ENCODE peak calls at places on chromosomes 13 and 19, in eight cellular contexts. M, X, Y, K, R, D, Z and S are unnamed samples.

GRCh38 chr19:43525836-43526771 is 897 bp downstream of the ETHE1 start:
- DNase-seq in K (peak), R (no peak), D (peak), Z (no peak), Y (no peak), M (no peak), X (no peak), S (peak)

GRCh38 chr19:18975864-18976263 is 34.8 kb upstream of the HOMER3 start:
- DNase-seq in Y (no peak), Z (no peak), X (no peak), R (no peak), K (no peak), M (no peak), D (no peak), S (no peak)

GRCh38 chr19:10289167-10289835 is 451 bp upstream of the ICAM5 start:
- DNase-seq in X (no peak), R (no peak), D (peak), K (peak), Y (no peak), M (peak), Z (peak), S (no peak)

GRCh38 chr19:39934584-39935233 is at the start of gene FCGBP:
- DNase-seq in D (peak), R (no peak), M (no peak), K (no peak), Y (no peak), Z (no peak), X (no peak), S (no peak)

GRCh38 chr13:68439821-68440220 is 1209.7 kb upstream of the PCDH9 start:
- DNase-seq in M (peak), Z (no peak), X (peak), K (no peak), Y (no peak), D (no peak), R (no peak), S (no peak)

GRCh38 chr19:30651066-30651465 is 278.9 kb downstream of the ZNF536 start:
- DNase-seq in M (no peak), X (no peak), R (no peak), K (no peak), Z (no peak), D (no peak), Y (no peak), S (no peak)

GRCh38 chr19:38304866-38305429 is 897 bp downstream of the C19orf33 start:
- DNase-seq in D (peak), Y (peak), Z (no peak), R (no peak), X (peak), K (peak), M (no peak), S (peak)

GRCh38 chr13:60701919-60702318 is 304.9 kb downstream of the TDRD3 start:
- DNase-seq in Y (no peak), X (no peak), R (no peak), Z (no peak), D (no peak), M (no peak), K (no peak), S (no peak)

GRCh38 chr19:35789978-35790944 is 14.9 kb downstream of the ARHGAP33 start:
- DNase-seq in Z (no peak), D (no peak), X (no peak), R (no peak), M (no peak), K (no peak), Y (no peak), S (no peak)

GRCh38 chr13:106917673-106918652 is 350.0 kb upstream of the ARGLU1 start:
- DNase-seq in Z (peak), X (no peak), M (peak), D (peak), R (peak), K (peak), Y (peak), S (peak)

GRCh38 chr13:46100191-46100877 is 4.5 kb downstream of the CPB2 start:
- DNase-seq in M (no peak), D (no peak), K (no peak), Y (no peak), Z (peak), R (no peak), X (no peak), S (no peak)

GRCh38 chr13:38530492-38530891 is 156.4 kb upstream of the FREM2 start:
- DNase-seq in D (no peak), X (no peak), Z (no peak), R (no peak), Y (no peak), K (peak), M (peak), S (no peak)

GRCh38 chr19:17847538-17848366 is at the start of gene JAK3:
- DNase-seq in D (peak), Y (no peak), M (peak), X (no peak), K (peak), Z (peak), R (no peak), S (peak)

GRCh38 chr13:81987677-81988357 is 1646.9 kb upstream of the SPRY2 start:
- DNase-seq in Z (no peak), D (no peak), K (no peak), R (no peak), M (no peak), Y (no peak), X (no peak), S (no peak)

GRCh38 chr13:94480672-94481145 is 1.2 kb upstream of the DCT start:
- DNase-seq in Y (no peak), Z (no peak), K (peak), D (no peak), M (peak), X (peak), R (no peak), S (no peak)

GRCh38 chr13:49814551-49815270 is 22.2 kb upstream of the KPNA3 start:
- DNase-seq in R (no peak), M (peak), Z (no peak), Y (no peak), K (no peak), D (no peak), X (no peak), S (no peak)

GRCh38 chr19:4910594-4911273 is 1.4 kb downstream of the UHRF1 start:
- DNase-seq in R (no peak), Z (peak), M (peak), D (peak), Y (no peak), K (no peak), X (no peak), S (no peak)

GRCh38 chr13:107271226-107271625 is 703.3 kb upstream of the ARGLU1 start:
- DNase-seq in K (no peak), M (peak), Y (no peak), X (peak), R (no peak), D (no peak), Z (no peak), S (no peak)

GRCh38 chr19:33878912-33879810 is 82.5 kb downstream of the KCTD15 start:
- DNase-seq in M (no peak), R (no peak), Z (no peak), D (no peak), K (no peak), X (no peak), Y (no peak), S (no peak)

GRCh38 chr19:35721374-35721773 is 3.6 kb downstream of the KMT2B start:
- DNase-seq in R (no peak), X (no peak), D (no peak), K (no peak), M (no peak), Z (no peak), Y (no peak), S (no peak)

GRCh38 chr13:113489549-113490495 is 689 bp downstream of the DCUN1D2 start:
- DNase-seq in R (no peak), X (no peak), M (peak), D (peak), K (peak), Z (peak), Y (peak), S (peak)

GRCh38 chr13:112965103-112965502 is 3.9 kb upstream of the MCF2L start:
- DNase-seq in X (no peak), R (no peak), Z (no peak), D (no peak), Y (no peak), M (no peak), K (no peak), S (no peak)

GRCh38 chr19:42352216-42352892 is 26.9 kb downstream of the MEGF8 start:
- DNase-seq in R (no peak), K (no peak), X (no peak), Y (no peak), Z (no peak), D (no peak), M (no peak), S (no peak)

GRCh38 chr19:54938906-54939305 is 8.4 kb downstream of the NLRP7 start:
- DNase-seq in R (no peak), X (no peak), D (peak), Y (no peak), K (no peak), M (no peak), Z (peak), S (no peak)

GRCh38 chr19:50817941-50818858 is 5.4 kb downstream of the KLK1 start:
- DNase-seq in Y (peak), R (no peak), M (no peak), X (no peak), D (peak), Z (peak), K (peak), S (peak)

GRCh38 chr19:48552406-48553322 is 692 bp downstream of the SULT2B1 start:
- DNase-seq in Z (no peak), X (no peak), K (no peak), M (no peak), Y (no peak), R (no peak), D (no peak), S (no peak)

GRCh38 chr13:113231306-113232207 is 22.1 kb downstream of the CUL4A start:
- DNase-seq in K (no peak), M (no peak), R (no peak), X (no peak), D (no peak), Z (no peak), Y (no peak), S (no peak)

GRCh38 chr13:110644892-110645521 is 29.7 kb downstream of the NAXD start:
- DNase-seq in X (peak), M (peak), D (peak), R (no peak), Y (no peak), K (peak), Z (peak), S (peak)

GRCh38 chr19:29887498-29887897 is 54.5 kb upstream of the URI1 start:
- DNase-seq in D (peak), M (no peak), Y (no peak), K (peak), R (no peak), X (no peak), Z (peak), S (peak)

GRCh38 chr19:33175156-33175782 is 18.9 kb upstream of the LRP3 start:
- DNase-seq in R (no peak), D (no peak), X (no peak), Y (no peak), M (no peak), K (no peak), Z (no peak), S (no peak)

DNA sequence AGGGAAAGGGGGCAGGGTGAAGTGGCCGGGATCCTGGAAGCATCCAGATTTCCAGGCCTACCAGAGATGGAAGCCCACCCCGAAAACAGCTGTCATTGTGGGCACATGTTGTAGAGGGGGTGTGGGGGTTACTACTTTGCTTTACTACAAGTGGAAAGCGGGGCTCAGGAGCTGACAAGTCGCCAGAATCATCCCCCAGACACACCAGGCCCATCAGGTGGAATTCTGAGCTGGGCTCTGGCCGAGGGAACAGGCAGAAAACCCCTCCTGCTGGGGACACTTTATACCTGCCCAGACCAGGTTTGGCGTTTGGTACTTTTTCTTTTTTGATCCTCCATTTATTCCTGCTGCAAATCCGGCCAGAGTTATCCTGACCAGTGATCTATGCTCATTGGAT is 3.8 kb downstream of the CDX2 start:
- DNase-seq in D (peak), R (no peak), X (no peak), K (no peak), M (no peak), Z (no peak), Y (no peak), S (no peak)
- TF ChIP-seq CTCF in D (no peak), R (no peak), X (no peak), K (no peak), M (no peak), Z (no peak), Y (no peak), S (no peak)

GRCh38 chr13:47794963-47795362 is 206.1 kb downstream of the SUCLA2 start:
- DNase-seq in K (no peak), M (peak), X (no peak), R (no peak), D (no peak), Z (peak), Y (peak), S (no peak)
- TF ChIP-seq CTCF in K (peak), M (peak), X (peak), R (no peak), D (peak), Z (peak), Y (no peak), S (peak)

DNA sequence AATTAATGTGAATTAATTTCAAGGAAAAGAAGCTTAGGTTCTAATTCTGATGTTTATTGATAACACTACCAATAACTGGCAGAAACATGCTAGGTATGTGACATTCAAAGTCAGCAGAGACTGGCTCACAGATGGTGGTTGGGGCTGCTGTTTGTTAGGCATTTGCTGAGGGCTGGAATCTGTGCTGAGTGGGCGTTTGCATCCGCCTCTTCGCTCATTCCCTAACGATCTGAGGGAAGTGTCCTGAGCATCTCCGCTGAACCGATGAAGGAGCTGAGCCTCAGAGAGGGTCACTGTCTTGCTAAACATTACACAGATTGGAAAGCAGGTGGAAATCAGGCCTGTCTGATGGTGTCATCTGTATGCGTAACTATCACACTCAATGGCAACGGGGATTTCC is 338.8 kb downstream of the TEX29 start:
- DNase-seq in Z (no peak), M (no peak), Y (no peak), K (no peak), X (no peak), R (no peak), D (no peak), S (no peak)
- TF ChIP-seq CTCF in Z (no peak), M (no peak), Y (no peak), K (no peak), X (no peak), R (no peak), D (no peak), S (no peak)

GRCh38 chr13:26721251-26721939 is 39.2 kb downstream of the GPR12 start:
- DNase-seq in K (no peak), D (peak), R (no peak), X (no peak), Y (no peak), M (no peak), Z (no peak), S (no peak)

GRCh38 chr13:26718872-26719271 is 41.7 kb downstream of the GPR12 start:
- DNase-seq in K (no peak), X (no peak), M (no peak), R (no peak), Y (no peak), D (no peak), Z (no peak), S (no peak)

GRCh38 chr13:26718146-26718545 is 42.4 kb downstream of the GPR12 start:
- DNase-seq in Y (no peak), D (no peak), M (no peak), Z (no peak), X (no peak), K (no peak), R (no peak), S (no peak)

GRCh38 chr13:26716984-26717383 is 43.6 kb downstream of the GPR12 start:
- DNase-seq in Z (no peak), X (no peak), K (no peak), M (no peak), R (no peak), D (no peak), Y (no peak), S (no peak)

DNA sequence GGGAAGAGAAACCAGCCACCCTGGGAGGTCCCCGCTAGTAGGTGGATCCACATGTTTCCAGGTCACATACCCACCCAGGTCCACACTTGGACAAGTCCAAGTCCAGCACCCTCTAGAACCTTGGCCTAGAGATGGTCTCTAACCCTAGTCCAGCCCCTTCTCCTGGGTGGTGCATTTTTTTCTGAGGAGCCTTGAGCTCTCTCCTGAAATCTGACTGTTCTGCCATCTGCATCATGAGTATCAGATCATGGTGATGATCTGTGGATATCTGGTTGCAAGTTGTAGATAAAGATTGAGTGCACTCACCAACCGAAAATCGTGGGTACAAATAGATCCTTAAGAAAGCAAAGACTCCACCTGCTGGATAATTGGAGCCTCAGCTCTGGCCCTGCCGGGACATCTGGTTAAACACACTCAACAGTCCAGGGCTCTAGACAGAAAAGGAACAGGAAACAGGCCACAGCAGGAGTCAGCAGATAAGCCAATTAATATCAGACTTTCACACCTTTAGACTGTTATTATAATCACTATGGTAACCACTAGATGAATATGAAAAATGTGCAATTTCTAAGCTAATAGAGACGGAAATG is 41.1 kb downstream of the GPR12 start:
- DNase-seq in M (no peak), X (no peak), K (no peak), R (no peak), D (no peak), Z (peak), Y (no peak), S (peak)
- TF ChIP-seq CTCF in M (no peak), X (no peak), K (peak), R (no peak), D (no peak), Z (peak), Y (no peak), S (no peak)

GRCh38 chr19:960601-960938 is 23.6 kb upstream of the WDR18 start:
- DNase-seq in Z (no peak), R (no peak), D (no peak), X (no peak), Y (no peak), M (no peak), K (peak), S (no peak)

GRCh38 chr19:962683-963385 is 21.3 kb upstream of the WDR18 start:
- DNase-seq in Y (no peak), K (no peak), D (no peak), M (no peak), X (no peak), Z (no peak), R (no peak), S (no peak)

GRCh38 chr19:961866-962620 is 22.1 kb upstream of the WDR18 start:
- DNase-seq in D (peak), X (no peak), M (peak), K (peak), Z (no peak), Y (no peak), R (no peak), S (no peak)

GRCh38 chr19:958967-959685 is 25.0 kb upstream of the WDR18 start:
- DNase-seq in M (peak), X (peak), Y (peak), R (no peak), K (peak), Z (no peak), D (no peak), S (no peak)

GRCh38 chr19:959935-960502 is 24.1 kb upstream of the WDR18 start:
- DNase-seq in Z (no peak), M (no peak), R (no peak), D (no peak), K (peak), X (no peak), Y (no peak), S (no peak)
- TF ChIP-seq CTCF in Z (no peak), M (no peak), R (no peak), D (no peak), K (peak), X (peak), Y (no peak), S (no peak)

GRCh38 chr13:101390461-101390860 is 25.8 kb downstream of the NALCN start:
- DNase-seq in M (peak), K (no peak), X (peak), R (no peak), Z (no peak), D (no peak), Y (no peak), S (no peak)
- TF ChIP-seq CTCF in M (no peak), K (no peak), X (no peak), R (no peak), Z (no peak), D (no peak), Y (no peak), S (no peak)

GRCh38 chr19:2663920-2664571 is 38.4 kb downstream of the GNG7 start:
- DNase-seq in Y (no peak), R (no peak), K (no peak), D (peak), M (no peak), X (no peak), Z (peak), S (no peak)
- TF ChIP-seq CTCF in Y (no peak), R (no peak), K (no peak), D (no peak), M (peak), X (no peak), Z (peak), S (no peak)

DNA sequence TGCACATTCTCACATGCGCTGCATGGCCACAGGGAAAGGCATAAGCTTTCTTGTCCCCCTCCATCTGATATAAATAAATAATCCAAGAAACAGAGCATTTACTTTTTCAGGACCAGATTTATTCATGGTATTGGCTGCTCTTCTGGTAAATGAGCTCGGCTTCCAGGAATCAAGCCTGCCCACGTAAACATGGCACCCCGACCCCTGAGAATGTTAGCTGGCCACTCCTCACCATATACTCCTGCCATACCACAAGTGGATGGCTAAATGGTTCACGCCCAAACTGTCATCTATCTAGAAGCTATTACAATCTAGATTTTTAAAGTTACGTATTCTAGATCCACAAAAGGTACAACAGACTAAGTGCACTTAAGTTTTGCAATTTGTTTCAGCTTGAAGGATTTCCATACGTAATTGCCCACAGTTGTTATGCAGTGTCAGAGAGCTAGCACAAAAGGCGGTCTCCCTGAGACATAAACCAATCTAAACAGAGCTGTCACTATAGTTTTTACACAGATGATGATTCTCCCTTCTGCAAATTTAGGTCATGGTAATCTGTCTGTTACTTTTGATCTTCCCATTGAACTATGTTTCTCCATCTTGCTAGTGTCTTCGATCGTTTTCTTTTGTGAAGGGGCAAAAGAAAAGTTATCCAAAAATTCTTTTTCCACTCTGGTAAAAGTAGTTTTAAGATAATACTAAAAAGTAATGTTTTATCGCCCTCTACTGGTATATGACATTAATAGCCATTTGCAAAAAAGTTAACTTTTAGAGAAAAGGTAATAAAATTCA is 16.2 kb upstream of the FOXO1 start:
- DNase-seq in Z (peak), X (no peak), K (peak), Y (no peak), R (no peak), M (peak), D (no peak), S (no peak)
- TF ChIP-seq CTCF in Z (peak), X (peak), K (peak), Y (peak), R (no peak), M (no peak), D (peak), S (peak)